ENCODE peak calls at places on chromosomes 3 and 15, in ten cellular contexts. N is neural crest cell; X is M059J; Y is HT1080; Q is bronchial epithelial cell; L is stimulated activated CD4-positive, alpha-beta T cell treated with anti-CD3 and anti-CD28 coated beads, Interleukin-4, amount 100 ng/mL, for 24 hours; D is A549; H is cardiac fibroblast; Z is cerebellar cortex; G is stromal cell of bone marrow. A is an unnamed sample.

GRCh38 chr15:88719654-88720053 is 80.8 kb downstream of the ISG20 start:
- DNase-seq in N (no peak), X (no peak), Y (no peak), Q (no peak), L (no peak), D (no peak), H (no peak), Z (no peak), G (no peak), A (no peak)

GRCh38 chr3:42979044-42979962 is at the start of gene GASK1A:
- DNase-seq in N (peak; percentile 40), X (peak; percentile 36), Y (no peak), Q (no peak), L (peak; percentile 12), D (no peak), H (no peak), Z (no peak), G (no peak), A (peak; percentile 16)

GRCh38 chr3:197466586-197467399 is 89.0 kb downstream of the BDH1 start:
- DNase-seq in N (no peak), X (peak; percentile 80), Y (peak; percentile 82), Q (peak; percentile 54), L (no peak), D (peak; percentile 44), H (peak; percentile 57), Z (peak; percentile 91), G (peak; percentile 50), A (peak; percentile 54)

GRCh38 chr3:151770941-151771340 is 37.2 kb downstream of the AADACL2 start:
- DNase-seq in N (no peak), X (peak; percentile 87), Y (no peak), Q (peak; percentile 22), L (no peak), D (peak; percentile 74), H (peak; percentile 92), Z (no peak), G (peak; percentile 75), A (no peak)

GRCh38 chr3:188370081-188370830 is 216.3 kb downstream of the LPP start:
- DNase-seq in N (no peak), X (no peak), Y (no peak), Q (peak; percentile 46), L (peak; percentile 9), D (no peak), H (no peak), Z (no peak), G (no peak), A (peak; percentile 20)

GRCh38 chr3:195773956-195774537 is 37.7 kb downstream of the MUC4 start:
- DNase-seq in N (no peak), X (no peak), Y (no peak), Q (no peak), L (no peak), D (no peak), H (no peak), Z (no peak), G (no peak), A (no peak)

GRCh38 chr3:71121429-71122167 is 461.9 kb downstream of the FOXP1 start:
- DNase-seq in N (no peak), X (peak; percentile 32), Y (peak; percentile 83), Q (peak; percentile 67), L (peak; percentile 37), D (no peak), H (no peak), Z (no peak), G (no peak), A (no peak)

GRCh38 chr15:79179108-79179561 is 88.6 kb upstream of the RASGRF1 start:
- DNase-seq in N (no peak), X (peak; percentile 85), Y (peak; percentile 70), Q (peak; percentile 70), L (no peak), D (peak; percentile 72), H (no peak), Z (no peak), G (no peak), A (peak; percentile 85)

GRCh38 chr15:45251888-45252287 is at the start of gene SLC28A2:
- DNase-seq in N (no peak), X (no peak), Y (no peak), Q (no peak), L (no peak), D (no peak), H (no peak), Z (no peak), G (no peak), A (no peak)

GRCh38 chr15:45795487-45796069 is 160.7 kb downstream of the SQOR start:
- DNase-seq in N (peak; percentile 18), X (peak; percentile 63), Y (peak; percentile 38), Q (peak; percentile 74), L (no peak), D (peak; percentile 40), H (peak; percentile 56), Z (peak; percentile 86), G (no peak), A (peak; percentile 46)

GRCh38 chr3:157132936-157133335 is 27.0 kb downstream of the CCNL1 start:
- DNase-seq in N (no peak), X (peak; percentile 49), Y (peak; percentile 40), Q (no peak), L (no peak), D (no peak), H (no peak), Z (no peak), G (no peak), A (no peak)

GRCh38 chr3:38028621-38029361 is 651 bp downstream of the PLCD1 start:
- DNase-seq in N (peak; percentile 30), X (no peak), Y (no peak), Q (no peak), L (peak; percentile 3), D (no peak), H (no peak), Z (no peak), G (no peak), A (no peak)

GRCh38 chr15:48721061-48721810 is 75.7 kb upstream of the FBN1 start:
- DNase-seq in N (no peak), X (no peak), Y (no peak), Q (no peak), L (no peak), D (no peak), H (peak; percentile 21), Z (no peak), G (no peak), A (no peak)

GRCh38 chr15:59150185-59150584 is 45.2 kb downstream of the CCNB2 start:
- DNase-seq in N (no peak), X (no peak), Y (no peak), Q (no peak), L (no peak), D (no peak), H (no peak), Z (no peak), G (no peak), A (no peak)

GRCh38 chr3:38650248-38650940 is 907 bp upstream of the SCN5A start:
- DNase-seq in N (no peak), X (no peak), Y (no peak), Q (peak; percentile 3), L (no peak), D (peak; percentile 16), H (no peak), Z (no peak), G (no peak), A (no peak)

GRCh38 chr3:24136624-24137310 is 191.7 kb downstream of the NR1D2 start:
- DNase-seq in N (no peak), X (no peak), Y (no peak), Q (no peak), L (no peak), D (no peak), H (no peak), Z (no peak), G (no peak), A (no peak)

GRCh38 chr3:109702252-109702651 is 364.9 kb upstream of the DPPA4 start:
- DNase-seq in N (no peak), X (peak; percentile 71), Y (peak; percentile 75), Q (peak; percentile 46), L (peak; percentile 11), D (no peak), H (peak; percentile 61), Z (no peak), G (no peak), A (no peak)